ENCODE peak calls at places on chromosomes 6 and 20, in five cellular contexts. D is IMR-90, C is HCT116, Y is transverse colon, K is colonic mucosa. Q is an unnamed sample. For H3K36me3 and H3K4me1, the result is how much of the 10 kb centered on the place peaks cover.

GRCh38 chr20:45593498-45593897 is 14.4 kb upstream of the WFDC8 start:
- DNase-seq in K (no peak), Y (no peak), D (no peak), C (no peak), Q (no peak)

GRCh38 chr20:33653218-33653899 is 8.8 kb upstream of the C20orf144 start:
- DNase-seq in C (peak), K (peak), D (peak), Y (peak), Q (peak)

GRCh38 chr6:155495011-155495768 is 39.6 kb upstream of the NOX3 start:
- DNase-seq in D (peak), C (no peak), K (peak), Y (peak), Q (no peak)

GRCh38 chr6:104522533-104522932 is 337.2 kb downstream of the HACE1 start:
- DNase-seq in D (no peak), Y (no peak), C (no peak), K (no peak), Q (no peak)

GRCh38 chr20:35144694-35145093 is 2.4 kb downstream of the EDEM2 start:
- DNase-seq in D (no peak), C (no peak), K (peak), Y (no peak), Q (no peak)

GRCh38 chr6:53792016-53792415 is 2.8 kb upstream of the LRRC1 start:
- DNase-seq in C (no peak), Y (no peak), K (no peak), D (no peak), Q (no peak)

GRCh38 chr6:150426198-150426597 is 57.4 kb downstream of the IYD start:
- DNase-seq in K (no peak), C (no peak), Y (no peak), D (no peak), Q (no peak)

GRCh38 chr6:97594834-97595233 is 311.8 kb upstream of the MMS22L start:
- DNase-seq in K (no peak), C (no peak), D (peak), Y (no peak), Q (no peak)

GRCh38 chr20:50066161-50066834 is 46.7 kb downstream of the UBE2V1 start:
- DNase-seq in K (no peak), Y (no peak), C (no peak), D (no peak), Q (no peak)

GRCh38 chr20:14361509-14362179 is 24.2 kb upstream of the FLRT3 start:
- DNase-seq in C (no peak), K (no peak), D (no peak), Y (no peak), Q (peak)

GRCh38 chr6:39426057-39426592 is 103.6 kb upstream of the KCNK16 start:
- DNase-seq in D (peak), Y (no peak), K (no peak), C (no peak), Q (no peak)

GRCh38 chr20:39960522-39961420 is 728.3 kb downstream of the MAFB start:
- DNase-seq in D (no peak), Y (no peak), K (no peak), C (no peak), Q (no peak)

GRCh38 chr6:149888659-149889058 is 9.3 kb downstream of the RAET1E start:
- DNase-seq in K (no peak), Y (no peak), C (no peak), D (peak), Q (no peak)

GRCh38 chr20:8545212-8545611 is 413.1 kb downstream of the PLCB1 start:
- DNase-seq in K (no peak), D (peak), Y (no peak), C (no peak), Q (no peak)

GRCh38 chr6:153392156-153392555 is 261.1 kb upstream of the RGS17 start:
- DNase-seq in K (no peak), Y (no peak), C (no peak), D (no peak), Q (no peak)

GRCh38 chr6:49269190-49269589 is 193.9 kb downstream of the MMUT start:
- DNase-seq in K (no peak), Y (no peak), C (no peak), D (peak), Q (no peak)

GRCh38 chr20:29689411-29690225 is 1567.8 kb upstream of the DEFB115 start:
- DNase-seq in D (no peak), Y (no peak), C (no peak), K (no peak), Q (peak)

GRCh38 chr6:44650947-44651346 is 263.4 kb downstream of the CDC5L start:
- DNase-seq in Y (no peak), C (no peak), K (no peak), D (peak), Q (no peak)

GRCh38 chr20:49149281-49150045 is 38.7 kb downstream of the STAU1 start:
- DNase-seq in C (no peak), D (no peak), Y (no peak), K (no peak), Q (no peak)

GRCh38 chr6:71124340-71124739 is 164.3 kb upstream of the OGFRL1 start:
- DNase-seq in D (no peak), K (no peak), Y (no peak), C (no peak), Q (no peak)

GRCh38 chr6:46118836-46119235 is 11.0 kb upstream of the ENPP4 start:
- DNase-seq in D (no peak), K (no peak), Y (no peak), C (no peak), Q (no peak)

GRCh38 chr6:147204843-147205311 is 660 bp downstream of the STXBP5 start:
- DNase-seq in C (no peak), D (peak), K (no peak), Y (no peak), Q (no peak)

GRCh38 chr6:65984089-65984488 is 277.1 kb upstream of the EYS start:
- DNase-seq in K (no peak), C (no peak), Y (no peak), D (no peak), Q (no peak)

GRCh38 chr6:169722362-169723199 is 1.7 kb downstream of the PHF10 start:
- DNase-seq in C (no peak), D (peak), K (peak), Y (peak), Q (peak)

GRCh38 chr6:170186006-170186908 is 104.6 kb downstream of the DLL1 start:
- DNase-seq in Y (no peak), K (peak), C (no peak), D (no peak), Q (no peak)

GRCh38 chr6:163343609-163344008 is 70.9 kb upstream of the QKI start:
- DNase-seq in C (no peak), Y (no peak), K (no peak), D (no peak), Q (no peak)
- H3K27ac ChIP-seq in C (no peak), Y (no peak), K (no peak), D (no peak), Q (no peak)

GRCh38 chr6:142174681-142175080 is 27.6 kb downstream of the VTA1 start:
- DNase-seq in K (no peak), C (no peak), D (no peak), Y (no peak), Q (no peak)
- H3K36me3 ChIP-seq in K (under half), C (under half), D (under half), Y (under half), Q (under half)

GRCh38 chr6:85456782-85457181 is 6.9 kb downstream of the NT5E start:
- DNase-seq in K (no peak), Y (no peak), D (no peak), C (no peak), Q (no peak)
- H3K4me1 ChIP-seq in K (under half), Y (under half), D (half or more), C (under half), Q (under half)

DNA sequence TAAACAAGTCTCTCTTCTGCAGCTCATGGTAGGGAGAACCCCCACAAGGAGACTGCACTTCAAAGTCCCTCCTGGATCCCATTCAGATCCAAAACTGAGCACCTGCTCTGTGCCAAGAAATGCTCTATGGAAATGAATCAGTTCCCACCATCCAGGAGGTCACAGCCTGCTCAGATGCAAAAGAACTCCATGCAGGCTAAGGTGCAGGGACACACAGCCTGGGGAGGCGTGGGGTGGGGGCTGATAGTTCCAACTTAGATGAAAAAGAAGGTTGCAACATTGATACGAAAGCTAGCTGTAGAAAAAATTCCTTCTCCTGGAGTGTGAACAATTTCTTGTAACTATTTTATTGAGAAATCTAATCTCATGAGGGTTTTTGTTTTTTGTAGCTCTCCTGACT is 111.0 kb upstream of the TMEM170B start:
- DNase-seq in C (no peak), D (no peak), K (no peak), Y (no peak), Q (no peak)
- H3K27ac ChIP-seq in C (no peak), D (no peak), K (no peak), Y (no peak), Q (no peak)

GRCh38 chr20:25295386-25296093 is 47.7 kb downstream of the PYGB start:
- DNase-seq in Y (peak), D (no peak), C (no peak), K (no peak), Q (peak)

GRCh38 chr20:25294459-25295385 is 46.8 kb downstream of the PYGB start:
- DNase-seq in D (peak), Y (peak), K (peak), C (peak), Q (peak)

GRCh38 chr20:25296094-25297093 is 48.5 kb downstream of the PYGB start:
- DNase-seq in D (peak), C (no peak), K (no peak), Y (peak), Q (peak)

GRCh38 chr20:25299801-25300200 is 51.9 kb downstream of the PYGB start:
- DNase-seq in C (no peak), K (no peak), Y (peak), D (peak), Q (no peak)

GRCh38 chr20:25297141-25297905 is 49.4 kb downstream of the PYGB start:
- DNase-seq in Y (peak), D (no peak), K (no peak), C (no peak), Q (no peak)
- H3K36me3 ChIP-seq in Y (under half), D (under half), K (under half), C (under half), Q (under half)

DNA sequence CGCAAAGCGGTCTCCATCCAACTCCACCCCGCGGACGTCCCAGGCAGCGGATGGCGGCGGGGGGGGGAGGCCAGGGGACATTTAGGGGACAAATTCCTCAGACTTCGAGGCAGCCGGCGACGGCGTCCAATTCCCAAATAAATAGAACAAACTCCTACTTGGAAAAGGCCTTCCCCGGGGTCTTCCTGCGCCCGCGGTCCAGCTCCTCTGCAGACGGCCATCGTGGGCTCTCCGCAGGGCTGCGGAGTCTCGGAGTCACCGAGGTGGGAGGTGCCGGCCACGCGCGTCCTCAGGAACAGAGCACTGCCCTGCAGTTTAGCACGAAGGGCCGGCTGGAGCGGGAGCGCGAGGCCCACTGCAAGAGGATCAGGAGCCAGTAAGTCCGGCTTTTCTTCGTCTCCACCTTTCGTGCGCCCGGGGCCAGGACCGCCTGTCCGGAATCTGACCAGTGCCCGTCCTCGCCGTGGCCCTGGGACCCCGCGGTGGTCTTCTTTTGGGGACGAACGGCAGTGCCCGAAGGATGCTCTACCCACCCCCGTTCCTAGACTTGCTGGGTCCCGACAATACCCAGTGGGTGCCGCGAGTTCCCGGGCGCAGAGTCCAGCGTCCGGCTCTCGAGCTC is 1.4 kb downstream of the BHLHE23 start:
- DNase-seq in D (no peak), Y (no peak), K (no peak), C (no peak), Q (no peak)
- H3K4me1 ChIP-seq in D (under half), Y (under half), K (under half), C (under half), Q (under half)

GRCh38 chr6:164929155-164929977 is 380.0 kb downstream of the C6orf118 start:
- DNase-seq in D (no peak), C (no peak), K (no peak), Y (no peak), Q (no peak)
- H3K27ac ChIP-seq in D (no peak), C (no peak), K (no peak), Y (no peak), Q (no peak)

GRCh38 chr6:43175676-43176422 is 4.8 kb downstream of the SRF start:
- DNase-seq in Y (no peak), K (no peak), C (no peak), D (no peak), Q (no peak)
- H3K36me3 ChIP-seq in Y (under half), K (under half), C (under half), D (under half), Q (under half)

DNA sequence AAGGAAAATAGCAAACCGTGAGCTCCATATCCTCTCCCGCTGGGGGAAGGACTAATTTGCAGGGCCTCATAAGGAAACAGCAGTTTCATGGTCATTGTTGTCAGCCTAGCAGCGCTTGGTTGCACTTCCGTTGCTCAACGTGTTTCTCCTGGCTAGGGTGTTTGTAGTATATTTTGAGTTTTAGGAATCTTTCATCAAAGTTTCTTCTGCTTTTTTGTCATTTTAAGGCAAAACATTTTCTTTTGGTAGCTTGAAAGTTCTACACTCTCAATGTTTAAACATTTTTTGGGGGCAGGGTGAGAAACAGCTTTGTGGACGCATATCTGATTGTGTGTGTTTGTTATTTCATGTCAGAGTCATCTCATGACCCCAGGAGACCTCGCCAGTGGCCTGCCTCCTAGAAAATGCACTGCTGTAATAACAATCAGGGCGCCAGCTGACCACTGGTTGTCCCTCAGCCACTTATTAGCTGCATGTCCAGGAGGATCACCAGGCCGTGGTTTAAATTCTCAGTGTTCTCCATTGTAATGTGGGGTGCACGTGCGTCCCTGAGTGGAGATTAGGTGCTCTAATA is 20.6 kb downstream of the JARID2 start:
- DNase-seq in C (no peak), Y (no peak), D (no peak), K (no peak), Q (no peak)
- H3K4me1 ChIP-seq in C (under half), Y (half or more), D (under half), K (under half), Q (under half)

DNA sequence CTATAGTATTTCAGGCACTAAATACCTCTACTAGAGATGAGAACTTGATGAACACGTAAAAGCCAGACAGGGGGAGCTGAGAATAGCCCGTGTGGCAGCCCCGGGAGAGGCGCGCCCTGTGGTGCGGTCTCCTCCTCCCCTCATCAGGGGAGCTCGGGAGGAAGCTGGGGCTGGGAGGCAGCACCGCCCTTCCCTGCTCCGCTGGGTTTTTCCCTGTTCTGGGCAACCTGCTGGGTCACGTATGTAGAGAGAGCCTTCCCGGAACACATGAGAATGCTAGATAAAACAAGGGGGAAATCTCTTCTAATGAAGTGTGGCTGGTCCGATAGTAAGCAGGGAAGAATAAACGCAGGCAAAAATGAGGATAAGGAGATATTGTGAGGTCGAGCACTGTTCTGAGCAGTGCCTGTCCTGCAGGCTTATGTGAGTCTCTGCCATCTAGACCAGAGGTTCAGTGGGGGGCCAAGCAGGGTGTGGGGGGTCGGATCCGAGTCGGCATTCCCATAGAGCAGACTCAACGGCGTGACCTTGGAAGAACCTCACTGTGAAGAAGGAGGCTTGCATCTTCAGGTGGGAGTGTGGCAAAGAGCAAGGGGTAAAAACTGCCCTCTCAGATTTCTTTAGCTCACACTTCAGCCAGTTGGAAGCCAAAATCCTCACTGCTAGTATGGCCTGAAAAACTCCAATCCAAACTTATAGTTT is 13.4 kb upstream of the RPS6KA2 start:
- DNase-seq in C (no peak), K (no peak), D (no peak), Y (no peak), Q (no peak)
- H3K27ac ChIP-seq in C (no peak), K (no peak), D (no peak), Y (no peak), Q (peak)

Q was measured in small intestine.